ENCODE peak calls at places on chromosomes 12 and 14, in six cellular contexts. One of them, this sample, is unnamed.
A peak's percentile ranks its signal among the peaks of the same experiment; 100 is the strongest.

GRCh38 chr12:49662998-49663843 is 39.9 kb downstream of the PRPF40B start:
- DNase-seq in activated T-helper 1 cell treated with anti-CD3 and anti-CD28 coated beads, Interleukin-2, amount 50 U/mL, for 16 hours: peak; percentile 53
- DNase-seq in lower leg skin: no peak
- DNase-seq in stimulated activated CD4-positive, alpha-beta T cell treated with anti-CD3 and anti-CD28 coated beads, Interleukin-12 subunit alpha, Interleukin-12 subunit beta, amount 100 ng/mL, for 24 hours: peak; percentile 43
- DNase-seq in BJ: peak; percentile 39
- DNase-seq in WTC11: peak; percentile 40
- DNase-seq in this sample: peak; percentile 89

GRCh38 chr12:48903982-48904411 is 21.3 kb downstream of the FKBP11 start:
- DNase-seq in activated T-helper 1 cell treated with anti-CD3 and anti-CD28 coated beads, Interleukin-2, amount 50 U/mL, for 16 hours: peak; percentile 69
- DNase-seq in lower leg skin: peak; percentile 91
- DNase-seq in stimulated activated CD4-positive, alpha-beta T cell treated with anti-CD3 and anti-CD28 coated beads, Interleukin-12 subunit alpha, Interleukin-12 subunit beta, amount 100 ng/mL, for 24 hours: peak; percentile 63
- DNase-seq in BJ: no peak
- DNase-seq in WTC11: peak; percentile 92
- DNase-seq in this sample: peak; percentile 85

GRCh38 chr14:80978403-80978802 is 23.0 kb downstream of the TSHR start:
- DNase-seq in activated T-helper 1 cell treated with anti-CD3 and anti-CD28 coated beads, Interleukin-2, amount 50 U/mL, for 16 hours: no peak
- DNase-seq in lower leg skin: no peak
- DNase-seq in stimulated activated CD4-positive, alpha-beta T cell treated with anti-CD3 and anti-CD28 coated beads, Interleukin-12 subunit alpha, Interleukin-12 subunit beta, amount 100 ng/mL, for 24 hours: no peak
- DNase-seq in BJ: no peak
- DNase-seq in WTC11: no peak
- DNase-seq in this sample: no peak

GRCh38 chr14:76742961-76743360 is 18.3 kb upstream of the VASH1 start:
- DNase-seq in activated T-helper 1 cell treated with anti-CD3 and anti-CD28 coated beads, Interleukin-2, amount 50 U/mL, for 16 hours: no peak
- DNase-seq in lower leg skin: no peak
- DNase-seq in stimulated activated CD4-positive, alpha-beta T cell treated with anti-CD3 and anti-CD28 coated beads, Interleukin-12 subunit alpha, Interleukin-12 subunit beta, amount 100 ng/mL, for 24 hours: no peak
- DNase-seq in BJ: no peak
- DNase-seq in WTC11: no peak
- DNase-seq in this sample: no peak

GRCh38 chr14:69610859-69611263 is 535 bp upstream of the SUSD6 start:
- DNase-seq in activated T-helper 1 cell treated with anti-CD3 and anti-CD28 coated beads, Interleukin-2, amount 50 U/mL, for 16 hours: no peak
- DNase-seq in lower leg skin: no peak
- DNase-seq in stimulated activated CD4-positive, alpha-beta T cell treated with anti-CD3 and anti-CD28 coated beads, Interleukin-12 subunit alpha, Interleukin-12 subunit beta, amount 100 ng/mL, for 24 hours: no peak
- DNase-seq in BJ: no peak
- DNase-seq in WTC11: no peak
- DNase-seq in this sample: no peak

GRCh38 chr12:101695698-101696097 is 1.7 kb upstream of the CHPT1 start:
- DNase-seq in activated T-helper 1 cell treated with anti-CD3 and anti-CD28 coated beads, Interleukin-2, amount 50 U/mL, for 16 hours: no peak
- DNase-seq in lower leg skin: no peak
- DNase-seq in stimulated activated CD4-positive, alpha-beta T cell treated with anti-CD3 and anti-CD28 coated beads, Interleukin-12 subunit alpha, Interleukin-12 subunit beta, amount 100 ng/mL, for 24 hours: no peak
- DNase-seq in BJ: no peak
- DNase-seq in WTC11: no peak
- DNase-seq in this sample: no peak

GRCh38 chr12:101829639-101830390 is 944 bp downstream of the GNPTAB start:
- DNase-seq in activated T-helper 1 cell treated with anti-CD3 and anti-CD28 coated beads, Interleukin-2, amount 50 U/mL, for 16 hours: no peak
- DNase-seq in lower leg skin: peak; percentile 23
- DNase-seq in stimulated activated CD4-positive, alpha-beta T cell treated with anti-CD3 and anti-CD28 coated beads, Interleukin-12 subunit alpha, Interleukin-12 subunit beta, amount 100 ng/mL, for 24 hours: no peak
- DNase-seq in BJ: no peak
- DNase-seq in WTC11: no peak
- DNase-seq in this sample: no peak

GRCh38 chr14:63672417-63673180 is 30.9 kb upstream of the WDR89 start:
- DNase-seq in activated T-helper 1 cell treated with anti-CD3 and anti-CD28 coated beads, Interleukin-2, amount 50 U/mL, for 16 hours: no peak
- DNase-seq in lower leg skin: no peak
- DNase-seq in stimulated activated CD4-positive, alpha-beta T cell treated with anti-CD3 and anti-CD28 coated beads, Interleukin-12 subunit alpha, Interleukin-12 subunit beta, amount 100 ng/mL, for 24 hours: no peak
- DNase-seq in BJ: peak; percentile 31
- DNase-seq in WTC11: no peak
- DNase-seq in this sample: no peak

GRCh38 chr14:37889087-37889486 is 293.7 kb downstream of the TTC6 start:
- DNase-seq in activated T-helper 1 cell treated with anti-CD3 and anti-CD28 coated beads, Interleukin-2, amount 50 U/mL, for 16 hours: no peak
- DNase-seq in lower leg skin: no peak
- DNase-seq in stimulated activated CD4-positive, alpha-beta T cell treated with anti-CD3 and anti-CD28 coated beads, Interleukin-12 subunit alpha, Interleukin-12 subunit beta, amount 100 ng/mL, for 24 hours: no peak
- DNase-seq in BJ: no peak
- DNase-seq in WTC11: no peak
- DNase-seq in this sample: no peak

GRCh38 chr14:57982802-57983201 is 116.9 kb upstream of the SLC35F4 start:
- DNase-seq in activated T-helper 1 cell treated with anti-CD3 and anti-CD28 coated beads, Interleukin-2, amount 50 U/mL, for 16 hours: no peak
- DNase-seq in lower leg skin: no peak
- DNase-seq in stimulated activated CD4-positive, alpha-beta T cell treated with anti-CD3 and anti-CD28 coated beads, Interleukin-12 subunit alpha, Interleukin-12 subunit beta, amount 100 ng/mL, for 24 hours: no peak
- DNase-seq in BJ: no peak
- DNase-seq in WTC11: peak; percentile 22
- DNase-seq in this sample: no peak

GRCh38 chr12:60035835-60036234 is 440.0 kb downstream of the SLC16A7 start:
- DNase-seq in activated T-helper 1 cell treated with anti-CD3 and anti-CD28 coated beads, Interleukin-2, amount 50 U/mL, for 16 hours: no peak
- DNase-seq in lower leg skin: no peak
- DNase-seq in stimulated activated CD4-positive, alpha-beta T cell treated with anti-CD3 and anti-CD28 coated beads, Interleukin-12 subunit alpha, Interleukin-12 subunit beta, amount 100 ng/mL, for 24 hours: no peak
- DNase-seq in BJ: peak; percentile 0
- DNase-seq in WTC11: no peak
- DNase-seq in this sample: no peak

GRCh38 chr14:89369656-89370055 is 47.4 kb downstream of the FOXN3 start:
- DNase-seq in activated T-helper 1 cell treated with anti-CD3 and anti-CD28 coated beads, Interleukin-2, amount 50 U/mL, for 16 hours: no peak
- DNase-seq in lower leg skin: no peak
- DNase-seq in stimulated activated CD4-positive, alpha-beta T cell treated with anti-CD3 and anti-CD28 coated beads, Interleukin-12 subunit alpha, Interleukin-12 subunit beta, amount 100 ng/mL, for 24 hours: no peak
- DNase-seq in BJ: no peak
- DNase-seq in WTC11: no peak
- DNase-seq in this sample: no peak

GRCh38 chr12:97837401-97837800 is 374.8 kb downstream of the RMST start:
- DNase-seq in activated T-helper 1 cell treated with anti-CD3 and anti-CD28 coated beads, Interleukin-2, amount 50 U/mL, for 16 hours: no peak
- DNase-seq in lower leg skin: no peak
- DNase-seq in stimulated activated CD4-positive, alpha-beta T cell treated with anti-CD3 and anti-CD28 coated beads, Interleukin-12 subunit alpha, Interleukin-12 subunit beta, amount 100 ng/mL, for 24 hours: no peak
- DNase-seq in BJ: no peak
- DNase-seq in WTC11: no peak
- DNase-seq in this sample: no peak

GRCh38 chr14:77375164-77375950 is 1.5 kb downstream of the TMED8 start:
- DNase-seq in activated T-helper 1 cell treated with anti-CD3 and anti-CD28 coated beads, Interleukin-2, amount 50 U/mL, for 16 hours: no peak
- DNase-seq in lower leg skin: no peak
- DNase-seq in stimulated activated CD4-positive, alpha-beta T cell treated with anti-CD3 and anti-CD28 coated beads, Interleukin-12 subunit alpha, Interleukin-12 subunit beta, amount 100 ng/mL, for 24 hours: no peak
- DNase-seq in BJ: no peak
- DNase-seq in WTC11: no peak
- DNase-seq in this sample: peak; percentile 47

GRCh38 chr12:43336962-43337555 is 214.9 kb downstream of the ADAMTS20 start:
- DNase-seq in activated T-helper 1 cell treated with anti-CD3 and anti-CD28 coated beads, Interleukin-2, amount 50 U/mL, for 16 hours: no peak
- DNase-seq in lower leg skin: no peak
- DNase-seq in stimulated activated CD4-positive, alpha-beta T cell treated with anti-CD3 and anti-CD28 coated beads, Interleukin-12 subunit alpha, Interleukin-12 subunit beta, amount 100 ng/mL, for 24 hours: no peak
- DNase-seq in BJ: no peak
- DNase-seq in WTC11: no peak
- DNase-seq in this sample: peak; percentile 17

GRCh38 chr14:23055147-23055550 is 2.2 kb downstream of the CDH24 start:
- DNase-seq in activated T-helper 1 cell treated with anti-CD3 and anti-CD28 coated beads, Interleukin-2, amount 50 U/mL, for 16 hours: no peak
- DNase-seq in lower leg skin: peak; percentile 81
- DNase-seq in stimulated activated CD4-positive, alpha-beta T cell treated with anti-CD3 and anti-CD28 coated beads, Interleukin-12 subunit alpha, Interleukin-12 subunit beta, amount 100 ng/mL, for 24 hours: no peak
- DNase-seq in BJ: no peak
- DNase-seq in WTC11: no peak
- DNase-seq in this sample: no peak

GRCh38 chr14:22653012-22653621 is 9.0 kb upstream of the OR6J1 start:
- DNase-seq in activated T-helper 1 cell treated with anti-CD3 and anti-CD28 coated beads, Interleukin-2, amount 50 U/mL, for 16 hours: peak; percentile 7
- DNase-seq in lower leg skin: no peak
- DNase-seq in stimulated activated CD4-positive, alpha-beta T cell treated with anti-CD3 and anti-CD28 coated beads, Interleukin-12 subunit alpha, Interleukin-12 subunit beta, amount 100 ng/mL, for 24 hours: peak; percentile 15
- DNase-seq in BJ: peak; percentile 26
- DNase-seq in WTC11: peak; percentile 86
- DNase-seq in this sample: peak; percentile 68

GRCh38 chr12:107818984-107819383 is 44.5 kb downstream of the ASCL4 start:
- DNase-seq in activated T-helper 1 cell treated with anti-CD3 and anti-CD28 coated beads, Interleukin-2, amount 50 U/mL, for 16 hours: no peak
- DNase-seq in lower leg skin: peak; percentile 54
- DNase-seq in stimulated activated CD4-positive, alpha-beta T cell treated with anti-CD3 and anti-CD28 coated beads, Interleukin-12 subunit alpha, Interleukin-12 subunit beta, amount 100 ng/mL, for 24 hours: no peak
- DNase-seq in BJ: peak; percentile 31
- DNase-seq in WTC11: no peak
- DNase-seq in this sample: no peak

GRCh38 chr12:4855121-4855924 is 54.4 kb upstream of the KCNA1 start:
- DNase-seq in activated T-helper 1 cell treated with anti-CD3 and anti-CD28 coated beads, Interleukin-2, amount 50 U/mL, for 16 hours: no peak
- DNase-seq in lower leg skin: peak; percentile 78
- DNase-seq in stimulated activated CD4-positive, alpha-beta T cell treated with anti-CD3 and anti-CD28 coated beads, Interleukin-12 subunit alpha, Interleukin-12 subunit beta, amount 100 ng/mL, for 24 hours: no peak
- DNase-seq in BJ: peak; percentile 1
- DNase-seq in WTC11: peak; percentile 72
- DNase-seq in this sample: peak; percentile 66

GRCh38 chr12:131353826-131354225 is 357.1 kb upstream of the SFSWAP start:
- DNase-seq in activated T-helper 1 cell treated with anti-CD3 and anti-CD28 coated beads, Interleukin-2, amount 50 U/mL, for 16 hours: no peak
- DNase-seq in lower leg skin: peak; percentile 60
- DNase-seq in stimulated activated CD4-positive, alpha-beta T cell treated with anti-CD3 and anti-CD28 coated beads, Interleukin-12 subunit alpha, Interleukin-12 subunit beta, amount 100 ng/mL, for 24 hours: no peak
- DNase-seq in BJ: no peak
- DNase-seq in WTC11: no peak
- DNase-seq in this sample: no peak

GRCh38 chr14:91245029-91245428 is 525 bp upstream of the GPR68 start:
- DNase-seq in activated T-helper 1 cell treated with anti-CD3 and anti-CD28 coated beads, Interleukin-2, amount 50 U/mL, for 16 hours: peak; percentile 51
- DNase-seq in lower leg skin: no peak
- DNase-seq in stimulated activated CD4-positive, alpha-beta T cell treated with anti-CD3 and anti-CD28 coated beads, Interleukin-12 subunit alpha, Interleukin-12 subunit beta, amount 100 ng/mL, for 24 hours: no peak
- DNase-seq in BJ: no peak
- DNase-seq in WTC11: no peak
- DNase-seq in this sample: no peak

GRCh38 chr14:103288076-103288766 is 45.8 kb upstream of the EIF5 start:
- DNase-seq in activated T-helper 1 cell treated with anti-CD3 and anti-CD28 coated beads, Interleukin-2, amount 50 U/mL, for 16 hours: no peak
- DNase-seq in lower leg skin: peak; percentile 45
- DNase-seq in stimulated activated CD4-positive, alpha-beta T cell treated with anti-CD3 and anti-CD28 coated beads, Interleukin-12 subunit alpha, Interleukin-12 subunit beta, amount 100 ng/mL, for 24 hours: no peak
- DNase-seq in BJ: no peak
- DNase-seq in WTC11: no peak
- DNase-seq in this sample: no peak

GRCh38 chr14:103021817-103022668 is 35.3 kb downstream of the CDC42BPB start:
- DNase-seq in activated T-helper 1 cell treated with anti-CD3 and anti-CD28 coated beads, Interleukin-2, amount 50 U/mL, for 16 hours: no peak
- DNase-seq in lower leg skin: no peak
- DNase-seq in stimulated activated CD4-positive, alpha-beta T cell treated with anti-CD3 and anti-CD28 coated beads, Interleukin-12 subunit alpha, Interleukin-12 subunit beta, amount 100 ng/mL, for 24 hours: no peak
- DNase-seq in BJ: no peak
- DNase-seq in WTC11: no peak
- DNase-seq in this sample: no peak

GRCh38 chr12:124379938-124380754 is 85.3 kb downstream of the RFLNA start:
- DNase-seq in activated T-helper 1 cell treated with anti-CD3 and anti-CD28 coated beads, Interleukin-2, amount 50 U/mL, for 16 hours: no peak
- DNase-seq in lower leg skin: peak; percentile 94
- DNase-seq in stimulated activated CD4-positive, alpha-beta T cell treated with anti-CD3 and anti-CD28 coated beads, Interleukin-12 subunit alpha, Interleukin-12 subunit beta, amount 100 ng/mL, for 24 hours: no peak
- DNase-seq in BJ: no peak
- DNase-seq in WTC11: no peak
- DNase-seq in this sample: no peak

GRCh38 chr12:119410396-119410795 is 75.9 kb downstream of the CCDC60 start:
- DNase-seq in activated T-helper 1 cell treated with anti-CD3 and anti-CD28 coated beads, Interleukin-2, amount 50 U/mL, for 16 hours: no peak
- DNase-seq in lower leg skin: peak; percentile 9
- DNase-seq in stimulated activated CD4-positive, alpha-beta T cell treated with anti-CD3 and anti-CD28 coated beads, Interleukin-12 subunit alpha, Interleukin-12 subunit beta, amount 100 ng/mL, for 24 hours: no peak
- DNase-seq in BJ: no peak
- DNase-seq in WTC11: peak; percentile 16
- DNase-seq in this sample: no peak

GRCh38 chr12:40382217-40382616 is 157.4 kb downstream of the LRRK2 start:
- DNase-seq in activated T-helper 1 cell treated with anti-CD3 and anti-CD28 coated beads, Interleukin-2, amount 50 U/mL, for 16 hours: no peak
- DNase-seq in lower leg skin: no peak
- DNase-seq in stimulated activated CD4-positive, alpha-beta T cell treated with anti-CD3 and anti-CD28 coated beads, Interleukin-12 subunit alpha, Interleukin-12 subunit beta, amount 100 ng/mL, for 24 hours: no peak
- DNase-seq in BJ: no peak
- DNase-seq in WTC11: no peak
- DNase-seq in this sample: no peak

GRCh38 chr12:114935658-114936057 is 251.7 kb upstream of the TBX3 start:
- DNase-seq in activated T-helper 1 cell treated with anti-CD3 and anti-CD28 coated beads, Interleukin-2, amount 50 U/mL, for 16 hours: no peak
- DNase-seq in lower leg skin: no peak
- DNase-seq in stimulated activated CD4-positive, alpha-beta T cell treated with anti-CD3 and anti-CD28 coated beads, Interleukin-12 subunit alpha, Interleukin-12 subunit beta, amount 100 ng/mL, for 24 hours: no peak
- DNase-seq in BJ: no peak
- DNase-seq in WTC11: no peak
- DNase-seq in this sample: no peak

GRCh38 chr14:36824854-36825253 is 163.2 kb downstream of the PAX9 start:
- DNase-seq in activated T-helper 1 cell treated with anti-CD3 and anti-CD28 coated beads, Interleukin-2, amount 50 U/mL, for 16 hours: no peak
- DNase-seq in lower leg skin: no peak
- DNase-seq in stimulated activated CD4-positive, alpha-beta T cell treated with anti-CD3 and anti-CD28 coated beads, Interleukin-12 subunit alpha, Interleukin-12 subunit beta, amount 100 ng/mL, for 24 hours: no peak
- DNase-seq in BJ: no peak
- DNase-seq in WTC11: no peak
- DNase-seq in this sample: no peak

GRCh38 chr14:75277000-75277795 is 1.4 kb upstream of the FOS start:
- DNase-seq in activated T-helper 1 cell treated with anti-CD3 and anti-CD28 coated beads, Interleukin-2, amount 50 U/mL, for 16 hours: no peak
- DNase-seq in lower leg skin: peak; percentile 98
- DNase-seq in stimulated activated CD4-positive, alpha-beta T cell treated with anti-CD3 and anti-CD28 coated beads, Interleukin-12 subunit alpha, Interleukin-12 subunit beta, amount 100 ng/mL, for 24 hours: no peak
- DNase-seq in BJ: peak; percentile 82
- DNase-seq in WTC11: peak; percentile 78
- DNase-seq in this sample: peak; percentile 84

GRCh38 chr12:57230381-57231155 is 1.1 kb downstream of the SHMT2 start:
- DNase-seq in activated T-helper 1 cell treated with anti-CD3 and anti-CD28 coated beads, Interleukin-2, amount 50 U/mL, for 16 hours: no peak
- DNase-seq in lower leg skin: no peak
- DNase-seq in stimulated activated CD4-positive, alpha-beta T cell treated with anti-CD3 and anti-CD28 coated beads, Interleukin-12 subunit alpha, Interleukin-12 subunit beta, amount 100 ng/mL, for 24 hours: no peak
- DNase-seq in BJ: no peak
- DNase-seq in WTC11: no peak
- DNase-seq in this sample: no peak

GRCh38 chr14:67409461-67409860 is 2.5 kb downstream of the PLEK2 start:
- DNase-seq in activated T-helper 1 cell treated with anti-CD3 and anti-CD28 coated beads, Interleukin-2, amount 50 U/mL, for 16 hours: no peak
- DNase-seq in lower leg skin: no peak
- DNase-seq in stimulated activated CD4-positive, alpha-beta T cell treated with anti-CD3 and anti-CD28 coated beads, Interleukin-12 subunit alpha, Interleukin-12 subunit beta, amount 100 ng/mL, for 24 hours: no peak
- DNase-seq in BJ: no peak
- DNase-seq in WTC11: no peak
- DNase-seq in this sample: no peak

GRCh38 chr12:110766311-110767154 is 23.8 kb upstream of the PPP1CC start:
- DNase-seq in activated T-helper 1 cell treated with anti-CD3 and anti-CD28 coated beads, Interleukin-2, amount 50 U/mL, for 16 hours: no peak
- DNase-seq in lower leg skin: no peak
- DNase-seq in stimulated activated CD4-positive, alpha-beta T cell treated with anti-CD3 and anti-CD28 coated beads, Interleukin-12 subunit alpha, Interleukin-12 subunit beta, amount 100 ng/mL, for 24 hours: no peak
- DNase-seq in BJ: no peak
- DNase-seq in WTC11: no peak
- DNase-seq in this sample: no peak

GRCh38 chr12:66035289-66035961 is 95.1 kb downstream of the LLPH start:
- DNase-seq in activated T-helper 1 cell treated with anti-CD3 and anti-CD28 coated beads, Interleukin-2, amount 50 U/mL, for 16 hours: no peak
- DNase-seq in lower leg skin: no peak
- DNase-seq in stimulated activated CD4-positive, alpha-beta T cell treated with anti-CD3 and anti-CD28 coated beads, Interleukin-12 subunit alpha, Interleukin-12 subunit beta, amount 100 ng/mL, for 24 hours: no peak
- DNase-seq in BJ: no peak
- DNase-seq in WTC11: no peak
- DNase-seq in this sample: no peak

GRCh38 chr14:22226381-22226780 is 362.6 kb downstream of the DAD1 start:
- DNase-seq in activated T-helper 1 cell treated with anti-CD3 and anti-CD28 coated beads, Interleukin-2, amount 50 U/mL, for 16 hours: no peak
- DNase-seq in lower leg skin: no peak
- DNase-seq in stimulated activated CD4-positive, alpha-beta T cell treated with anti-CD3 and anti-CD28 coated beads, Interleukin-12 subunit alpha, Interleukin-12 subunit beta, amount 100 ng/mL, for 24 hours: no peak
- DNase-seq in BJ: no peak
- DNase-seq in WTC11: no peak
- DNase-seq in this sample: peak; percentile 10

GRCh38 chr14:67575684-67576083 is 24.4 kb downstream of the PIGH start:
- DNase-seq in activated T-helper 1 cell treated with anti-CD3 and anti-CD28 coated beads, Interleukin-2, amount 50 U/mL, for 16 hours: no peak
- DNase-seq in lower leg skin: no peak
- DNase-seq in stimulated activated CD4-positive, alpha-beta T cell treated with anti-CD3 and anti-CD28 coated beads, Interleukin-12 subunit alpha, Interleukin-12 subunit beta, amount 100 ng/mL, for 24 hours: no peak
- DNase-seq in BJ: no peak
- DNase-seq in WTC11: no peak
- DNase-seq in this sample: no peak

GRCh38 chr12:92703777-92704176 is 988 bp downstream of the PLEKHG7 start:
- DNase-seq in activated T-helper 1 cell treated with anti-CD3 and anti-CD28 coated beads, Interleukin-2, amount 50 U/mL, for 16 hours: no peak
- DNase-seq in lower leg skin: no peak
- DNase-seq in stimulated activated CD4-positive, alpha-beta T cell treated with anti-CD3 and anti-CD28 coated beads, Interleukin-12 subunit alpha, Interleukin-12 subunit beta, amount 100 ng/mL, for 24 hours: no peak
- DNase-seq in BJ: no peak
- DNase-seq in WTC11: no peak
- DNase-seq in this sample: no peak

This sample was measured in GM20000.